ENCODE peak calls at places on chromosomes 11 and 22, in six cellular contexts. I is WTC11, M is retinal pigment epithelial cell, A is foreskin fibroblast, X is glutamatergic neuron, H is spleen. K is an unnamed sample.

GRCh38 chr11:96191752-96192151 is 151.2 kb downstream of the MAML2 start:
- DNase-seq in I (no peak), M (no peak), A (no peak), X (no peak), H (no peak), K (no peak)

GRCh38 chr11:60952742-60953170 is 780 bp upstream of the SLC15A3 start:
- DNase-seq in I (no peak), M (no peak), A (no peak), X (no peak), H (no peak), K (no peak)

GRCh38 chr11:130223291-130223971 is 63.8 kb downstream of the ST14 start:
- DNase-seq in I (no peak), M (peak), A (no peak), X (no peak), H (no peak), K (no peak)

GRCh38 chr11:88188251-88189030 is 13.2 kb upstream of the RAB38 start:
- DNase-seq in I (no peak), M (peak), A (no peak), X (no peak), H (no peak), K (no peak)

GRCh38 chr11:4665424-4665823 is 21.6 kb downstream of the OR51E1 start:
- DNase-seq in I (no peak), M (no peak), A (peak), X (no peak), H (no peak), K (no peak)

GRCh38 chr22:42613869-42614268 is 814 bp downstream of the POLDIP3 start:
- DNase-seq in I (no peak), M (no peak), A (peak), X (no peak), H (no peak), K (no peak)

GRCh38 chr22:20130739-20131592 is 638 bp upstream of the ZDHHC8 start:
- DNase-seq in I (peak), M (no peak), A (peak), X (peak), H (peak), K (no peak)

GRCh38 chr22:39622881-39623367 is 52.4 kb downstream of the CACNA1I start:
- DNase-seq in I (peak), M (no peak), A (peak), X (peak), H (peak), K (no peak)

GRCh38 chr11:20158597-20159257 is 1.5 kb downstream of the DBX1 start:
- DNase-seq in I (peak), M (no peak), A (peak), X (peak), H (no peak), K (no peak)

GRCh38 chr11:131408011-131408640 is 37.7 kb downstream of the NTM start:
- DNase-seq in I (peak), M (no peak), A (no peak), X (peak), H (no peak), K (no peak)

GRCh38 chr11:29989181-29989580 is 27.6 kb downstream of the KCNA4 start:
- DNase-seq in I (no peak), M (no peak), A (no peak), X (no peak), H (no peak), K (no peak)

GRCh38 chr11:33640730-33641371 is 59.8 kb downstream of the C11orf91 start:
- DNase-seq in I (no peak), M (no peak), A (no peak), X (no peak), H (no peak), K (no peak)

GRCh38 chr22:39991164-39991860 is 3.4 kb upstream of the FAM83F start:
- DNase-seq in I (no peak), M (no peak), A (no peak), X (no peak), H (no peak), K (no peak)

GRCh38 chr22:47168900-47169800 is 406.7 kb downstream of the TBC1D22A start:
- DNase-seq in I (peak), M (no peak), A (no peak), X (peak), H (peak), K (no peak)

GRCh38 chr22:41939981-41940852 is 6.7 kb downstream of the CENPM start:
- DNase-seq in I (no peak), M (no peak), A (no peak), X (no peak), H (peak), K (no peak)

GRCh38 chr11:77044886-77045285 is 10.7 kb downstream of the B3GNT6 start:
- DNase-seq in I (no peak), M (no peak), A (no peak), X (no peak), H (no peak), K (no peak)

GRCh38 chr11:78796956-78797355 is 222.3 kb upstream of the NARS2 start:
- DNase-seq in I (no peak), M (no peak), A (peak), X (no peak), H (no peak), K (peak)

GRCh38 chr11:47269002-47269828 is 718 bp upstream of the MADD start:
- DNase-seq in I (peak), M (no peak), A (peak), X (peak), H (peak), K (peak)

GRCh38 chr11:118174006-118174567 is 2.4 kb downstream of the SCN2B start:
- DNase-seq in I (no peak), M (no peak), A (no peak), X (no peak), H (no peak), K (no peak)

GRCh38 chr22:41562461-41562860 is 1.7 kb downstream of the CSDC2 start:
- DNase-seq in I (no peak), M (no peak), A (no peak), X (peak), H (no peak), K (no peak)

GRCh38 chr11:86745571-86745970 is 54.8 kb upstream of the PRSS23 start:
- DNase-seq in I (no peak), M (no peak), A (peak), X (no peak), H (no peak), K (peak)

GRCh38 chr11:115933564-115933963 is 429.3 kb upstream of the CADM1 start:
- DNase-seq in I (no peak), M (no peak), A (no peak), X (no peak), H (no peak), K (no peak)

GRCh38 chr11:11946180-11946579 is 62.2 kb downstream of the DKK3 start:
- DNase-seq in I (no peak), M (no peak), A (peak), X (no peak), H (no peak), K (no peak)

GRCh38 chr11:14519692-14520085 is 497 bp downstream of the PSMA1 start:
- DNase-seq in I (no peak), M (no peak), A (peak), X (no peak), H (no peak), K (no peak)

GRCh38 chr11:92556435-92556834 is 331.8 kb downstream of the FAT3 start:
- DNase-seq in I (no peak), M (peak), A (peak), X (no peak), H (no peak), K (peak)

GRCh38 chr22:17781319-17782031 is 7.2 kb upstream of the BID start:
- DNase-seq in I (no peak), M (peak), A (peak), X (no peak), H (no peak), K (peak)

GRCh38 chr11:62546937-62547625 is 475 bp upstream of the AHNAK start:
- DNase-seq in I (peak), M (no peak), A (peak), X (no peak), H (no peak), K (no peak)

DNA sequence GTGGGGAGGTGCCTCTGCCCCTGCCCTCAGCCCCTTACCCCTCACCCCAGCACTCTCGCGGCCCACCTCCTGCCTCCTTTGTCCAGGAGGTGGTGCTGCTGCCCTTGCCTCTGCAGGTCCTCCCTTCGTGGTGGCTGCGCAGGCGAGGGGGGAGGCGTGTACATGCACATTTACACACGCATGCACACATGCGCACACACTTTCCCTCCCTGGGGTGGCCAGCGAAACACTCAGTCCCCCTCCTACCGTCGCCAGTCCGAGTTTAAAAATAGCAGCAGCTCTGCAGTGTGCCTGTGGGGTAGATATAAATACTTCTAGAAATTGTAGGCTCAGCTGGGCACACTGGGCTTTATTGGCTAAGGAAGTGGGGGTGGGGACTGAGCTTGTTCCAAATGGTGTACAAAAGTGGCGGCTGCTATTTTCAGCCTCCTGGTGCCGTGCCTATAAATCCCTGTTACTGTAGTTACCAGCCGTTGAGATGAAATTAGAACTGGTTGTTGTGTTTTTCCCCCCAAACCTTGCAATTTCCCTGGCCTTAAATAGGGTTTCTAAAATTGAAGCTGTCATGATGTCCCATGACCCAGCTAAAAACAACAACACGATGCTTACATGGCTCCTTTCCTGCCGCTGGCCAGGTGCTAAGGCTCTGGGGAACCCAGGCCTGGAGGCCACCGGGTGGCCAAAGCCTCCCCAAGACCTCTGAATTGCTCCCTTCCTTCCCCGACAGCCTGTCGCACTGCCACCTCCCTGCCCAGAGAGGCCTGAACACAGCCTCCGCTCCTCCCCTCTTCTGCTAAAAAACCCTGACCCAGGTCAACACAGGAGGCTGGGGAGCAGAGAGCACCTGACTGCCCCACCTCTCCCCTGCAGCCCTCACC is 12.4 kb downstream of the PICK1 start:
- DNase-seq in I (peak), M (no peak), A (peak), X (peak), H (no peak), K (no peak)
- TF ChIP-seq CTCF in I (peak), M (peak), A (peak), X (peak), H (no peak), K (peak)

DNA sequence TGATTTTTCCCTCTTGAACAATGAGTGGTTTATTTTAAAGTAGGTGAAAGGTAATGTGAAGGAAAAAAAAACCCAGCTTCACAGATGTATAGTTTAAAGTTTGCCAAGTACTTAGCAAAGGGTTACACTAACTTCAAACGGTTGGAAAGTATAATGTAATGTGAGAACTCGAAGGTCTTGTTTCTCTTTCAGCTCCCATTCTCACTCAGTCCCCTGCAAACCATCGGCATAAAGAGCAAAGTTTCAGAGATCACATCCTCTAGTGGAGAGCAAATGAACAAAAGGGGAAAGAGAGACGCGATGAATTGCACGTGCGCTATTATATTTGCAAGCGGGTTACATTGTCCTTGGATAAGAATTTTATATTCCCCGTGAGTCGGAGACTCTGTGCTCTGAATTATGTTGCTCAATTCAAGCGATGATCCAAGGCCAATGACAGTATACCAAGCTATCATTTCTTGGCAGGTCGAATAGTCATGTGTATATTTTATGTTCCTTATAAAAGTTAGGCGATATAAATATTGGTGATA is 37.6 kb upstream of the BIRC3 start:
- DNase-seq in I (no peak), M (no peak), A (peak), X (no peak), H (no peak), K (no peak)
- TF ChIP-seq CTCF in I (no peak), M (peak), A (peak), X (no peak), H (no peak), K (peak)

DNA sequence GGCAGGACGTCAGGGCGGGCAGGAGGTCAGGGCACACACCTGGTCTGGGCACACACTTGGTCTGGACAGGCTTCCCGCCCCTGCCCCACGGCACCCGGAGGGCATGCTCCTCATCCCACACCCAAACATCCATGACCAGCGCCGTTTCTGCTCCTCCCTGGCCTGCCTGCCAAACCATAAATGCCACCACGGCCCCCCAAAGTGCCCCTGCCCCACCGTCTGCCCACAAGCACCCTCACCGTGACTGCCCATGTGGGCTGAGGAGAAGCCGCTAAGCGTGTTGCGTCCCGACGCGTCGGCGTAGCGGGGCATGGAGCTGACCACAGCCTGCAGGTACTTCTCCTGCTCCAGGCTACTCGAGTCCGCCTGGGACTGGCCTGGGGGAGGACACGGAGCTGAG is 15.8 kb downstream of the SBF1 start:
- DNase-seq in I (no peak), M (no peak), A (no peak), X (no peak), H (no peak), K (no peak)
- TF ChIP-seq CTCF in I (no peak), M (no peak), A (no peak), X (no peak), H (no peak), K (no peak)

GRCh38 chr11:35064114-35064800 is 74.7 kb upstream of the CD44 start:
- DNase-seq in I (no peak), M (no peak), A (peak), X (no peak), H (no peak), K (no peak)
- TF ChIP-seq CTCF in I (no peak), M (no peak), A (no peak), X (no peak), H (no peak), K (no peak)

GRCh38 chr11:2927851-2928604 is 1.2 kb downstream of the PHLDA2 start:
- DNase-seq in I (no peak), M (no peak), A (peak), X (peak), H (peak), K (no peak)
- TF ChIP-seq CTCF in I (no peak), M (no peak), A (no peak), X (no peak), H (no peak), K (no peak)

DNA sequence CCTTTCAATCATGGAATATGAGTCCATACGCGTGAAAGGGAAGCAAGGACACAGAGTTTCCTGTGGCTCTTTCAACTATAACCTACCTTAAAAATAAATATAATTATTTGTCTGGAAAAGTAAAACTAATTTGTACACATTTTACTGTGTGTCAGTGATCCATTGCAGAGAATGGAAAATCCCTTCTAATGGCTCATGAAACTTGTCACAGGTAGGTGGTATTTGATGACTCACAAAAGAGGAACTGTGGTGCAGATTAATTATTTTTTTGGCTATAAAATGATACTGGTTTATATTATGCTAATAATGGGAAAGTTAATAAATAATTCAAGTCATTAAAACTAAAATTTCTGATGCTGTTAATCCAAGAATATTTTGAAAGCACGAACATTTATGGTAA is 792.2 kb downstream of the METTL15 start:
- DNase-seq in I (no peak), M (no peak), A (no peak), X (no peak), H (no peak), K (no peak)
- TF ChIP-seq CTCF in I (no peak), M (no peak), A (no peak), X (no peak), H (no peak), K (no peak)

GRCh38 chr11:75245356-75246005 is 4.9 kb downstream of the TPBGL start:
- DNase-seq in I (no peak), M (no peak), A (no peak), X (no peak), H (peak), K (no peak)
- TF ChIP-seq CTCF in I (no peak), M (peak), A (no peak), X (no peak), H (no peak), K (no peak)

GRCh38 chr22:38124236-38124974 is 13.9 kb upstream of the BAIAP2L2 start:
- DNase-seq in I (no peak), M (no peak), A (no peak), X (no peak), H (no peak), K (no peak)
- TF ChIP-seq CTCF in I (no peak), M (peak), A (no peak), X (peak), H (no peak), K (no peak)

GRCh38 chr11:22331771-22332170 is 6.4 kb upstream of the SLC17A6 start:
- DNase-seq in I (no peak), M (no peak), A (no peak), X (no peak), H (no peak), K (no peak)
- TF ChIP-seq CTCF in I (no peak), M (no peak), A (no peak), X (no peak), H (no peak), K (no peak)

DNA sequence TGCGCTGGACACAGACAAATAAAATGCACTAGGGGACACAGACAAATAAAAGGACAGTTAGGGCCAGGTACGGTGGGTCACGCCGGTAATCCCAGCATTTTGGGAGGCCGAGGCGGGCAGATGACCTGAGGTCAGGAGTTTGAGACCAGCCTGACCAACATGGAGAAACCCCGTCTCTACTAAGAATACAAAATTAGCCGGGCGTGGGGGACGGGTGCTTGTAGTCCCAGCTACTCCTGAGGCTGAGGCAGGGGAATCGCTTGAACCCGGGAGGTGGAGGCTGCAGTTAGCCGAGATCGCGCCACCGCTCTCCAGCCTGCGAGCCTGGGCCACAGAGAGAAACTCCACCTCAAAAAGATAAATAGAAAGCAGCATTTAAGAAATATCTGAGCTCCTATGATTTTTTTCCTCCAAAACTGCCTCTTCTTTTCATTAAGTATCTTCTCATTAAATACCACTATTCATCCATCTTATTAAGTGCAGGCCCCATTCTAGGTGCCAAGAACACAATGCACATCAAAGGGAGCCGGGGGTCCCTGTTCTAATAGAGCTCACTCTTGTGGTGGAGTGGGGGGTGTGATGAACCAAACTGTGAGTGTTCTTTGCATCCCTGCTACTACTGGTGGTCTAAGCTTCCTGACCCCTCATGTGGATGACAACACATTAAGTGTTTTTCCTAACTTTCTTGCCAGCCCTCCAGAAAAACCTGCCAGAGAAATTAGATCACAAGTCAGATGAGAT is 766 bp upstream of the ZNHIT2 start:
- DNase-seq in I (no peak), M (no peak), A (no peak), X (no peak), H (peak), K (no peak)
- TF ChIP-seq CTCF in I (peak), M (no peak), A (no peak), X (peak), H (peak), K (no peak)

K was measured in kidney epithelial cell.